ENCODE peak calls at places on chromosomes 16 and 17, in eight cellular contexts. L is GM12864, R is HT1080, G is ovary, V is nephron progenitor cell, X is BJ, J is AG10803, N is small intestine. H is an unnamed sample.
A peak's percentile ranks its signal among the peaks of the same experiment; 100 is the strongest.

GRCh38 chr17:35536664-35537160 is 766 bp downstream of the SLFN12L start:
- DNase-seq in L (no peak), R (no peak), G (no peak), V (no peak), X (no peak), J (no peak), N (no peak), H (no peak)

GRCh38 chr17:65355246-65355645 is 206.2 kb downstream of the AXIN2 start:
- DNase-seq in L (no peak), R (peak; percentile 46), G (no peak), V (no peak), X (no peak), J (no peak), N (no peak), H (no peak)

GRCh38 chr17:1203111-1203966 is 23.6 kb upstream of the ABR start:
- DNase-seq in L (no peak), R (peak; percentile 15), G (peak; percentile 72), V (peak; percentile 82), X (no peak), J (peak; percentile 50), N (peak; percentile 57), H (no peak)

GRCh38 chr16:3946604-3947180 is 66.2 kb upstream of the CREBBP start:
- DNase-seq in L (no peak), R (no peak), G (no peak), V (no peak), X (no peak), J (no peak), N (no peak), H (no peak)

GRCh38 chr17:77716289-77716929 is 242.1 kb upstream of the TNRC6C start:
- DNase-seq in L (no peak), R (no peak), G (no peak), V (no peak), X (no peak), J (no peak), N (no peak), H (no peak)

GRCh38 chr16:11586856-11587642 is at the start of gene LITAF:
- DNase-seq in L (no peak), R (peak; percentile 12), G (peak; percentile 72), V (peak; percentile 70), X (no peak), J (peak; percentile 45), N (peak; percentile 47), H (peak; percentile 54)

GRCh38 chr17:4785311-4786110 is 653 bp downstream of the VMO1 start:
- DNase-seq in L (no peak), R (no peak), G (no peak), V (no peak), X (no peak), J (no peak), N (no peak), H (no peak)

GRCh38 chr16:72886366-72886974 is 161.5 kb downstream of the ZFHX3 start:
- DNase-seq in L (no peak), R (no peak), G (no peak), V (no peak), X (no peak), J (no peak), N (no peak), H (no peak)

GRCh38 chr17:58587713-58588117 is 73.3 kb upstream of the MTMR4 start:
- DNase-seq in L (peak; percentile 21), R (peak; percentile 56), G (peak; percentile 31), V (peak; percentile 73), X (no peak), J (peak; percentile 29), N (peak; percentile 55), H (peak; percentile 79)

GRCh38 chr16:27769561-27770222 is 219.7 kb downstream of the KATNIP start:
- DNase-seq in L (no peak), R (peak; percentile 84), G (no peak), V (no peak), X (no peak), J (peak; percentile 56), N (no peak), H (no peak)

GRCh38 chr16:80174416-80174815 is 366.4 kb upstream of the DYNLRB2 start:
- DNase-seq in L (no peak), R (peak; percentile 73), G (no peak), V (no peak), X (peak; percentile 85), J (peak; percentile 95), N (no peak), H (no peak)

GRCh38 chr16:84619103-84619460 is 1.2 kb upstream of the COTL1 start:
- DNase-seq in L (no peak), R (no peak), G (no peak), V (no peak), X (no peak), J (no peak), N (no peak), H (no peak)

GRCh38 chr16:25037221-25037620 is 22.1 kb upstream of the ARHGAP17 start:
- DNase-seq in L (no peak), R (no peak), G (no peak), V (no peak), X (no peak), J (no peak), N (no peak), H (no peak)

GRCh38 chr17:349666-350065 is 2.9 kb downstream of the RPH3AL start:
- DNase-seq in L (no peak), R (no peak), G (no peak), V (no peak), X (no peak), J (no peak), N (peak; percentile 25), H (no peak)

GRCh38 chr17:34579979-34580684 is 750 bp downstream of the TMEM132E start:
- DNase-seq in L (no peak), R (no peak), G (no peak), V (peak; percentile 55), X (no peak), J (peak; percentile 7), N (no peak), H (no peak)

GRCh38 chr16:83706394-83706793 is 101.4 kb upstream of the HSBP1 start:
- DNase-seq in L (no peak), R (no peak), G (no peak), V (no peak), X (no peak), J (peak; percentile 71), N (no peak), H (no peak)

GRCh38 chr17:31489295-31490018 is 98.0 kb downstream of the RAB11FIP4 start:
- DNase-seq in L (no peak), R (no peak), G (peak; percentile 38), V (no peak), X (no peak), J (no peak), N (peak; percentile 98), H (no peak)

GRCh38 chr17:42675984-42676423 is 790 bp downstream of the PLEKHH3 start:
- DNase-seq in L (no peak), R (peak; percentile 31), G (peak; percentile 74), V (peak; percentile 62), X (no peak), J (peak; percentile 45), N (peak; percentile 64), H (peak; percentile 64)

GRCh38 chr16:28097500-28097899 is 34.0 kb upstream of the GSG1L start:
- DNase-seq in L (no peak), R (no peak), G (no peak), V (no peak), X (no peak), J (no peak), N (no peak), H (no peak)

GRCh38 chr17:5282639-5283217 is 644 bp downstream of the RABEP1 start:
- DNase-seq in L (no peak), R (no peak), G (peak; percentile 43), V (no peak), X (no peak), J (no peak), N (peak; percentile 15), H (peak; percentile 16)

GRCh38 chr16:56824335-56824734 is 40.7 kb upstream of the SLC12A3 start:
- DNase-seq in L (no peak), R (peak; percentile 10), G (no peak), V (no peak), X (no peak), J (peak; percentile 33), N (peak; percentile 19), H (peak; percentile 17)

GRCh38 chr17:19728114-19728495 is 11.7 kb upstream of the SLC47A2 start:
- DNase-seq in L (no peak), R (no peak), G (peak; percentile 90), V (no peak), X (peak; percentile 72), J (peak; percentile 97), N (peak; percentile 68), H (peak; percentile 100)

GRCh38 chr16:23171234-23171948 is 11.2 kb upstream of the SCNN1G start:
- DNase-seq in L (no peak), R (peak; percentile 73), G (no peak), V (no peak), X (peak; percentile 9), J (peak; percentile 29), N (no peak), H (no peak)

GRCh38 chr16:77540656-77541055 is 105.8 kb upstream of the ADAMTS18 start:
- DNase-seq in L (no peak), R (peak; percentile 71), G (no peak), V (no peak), X (no peak), J (peak; percentile 91), N (no peak), H (no peak)

GRCh38 chr17:61415374-61416210 is 15.9 kb downstream of the TBX2 start:
- DNase-seq in L (no peak), R (no peak), G (no peak), V (no peak), X (no peak), J (peak; percentile 49), N (no peak), H (no peak)

GRCh38 chr17:79992657-79993389 is 42.8 kb downstream of the TBC1D16 start:
- DNase-seq in L (no peak), R (no peak), G (no peak), V (no peak), X (no peak), J (no peak), N (no peak), H (no peak)